ENCODE peak calls at places on chromosomes 7 and 10, in six cellular contexts. G is H9, X is neuronal stem cell, E is mesenchymal stem cell, B is H1, Z is trophoblast cell. Q is an unnamed sample.

GRCh38 chr10:27743736-27744477 is 1.7 kb downstream of the MKX start:
- DNase-seq in Z (peak; percentile 41), B (no peak), E (peak; percentile 33), X (no peak), G (no peak), Q (peak; percentile 8)

GRCh38 chr7:136923111-136923510 is 54.7 kb downstream of the CHRM2 start:
- DNase-seq in Z (no peak), G (no peak), E (peak; percentile 57), X (no peak), B (no peak), Q (peak; percentile 77)

GRCh38 chr10:118621304-118621942 is 26.0 kb upstream of the PRLHR start:
- DNase-seq in Z (peak; percentile 2), B (no peak), E (no peak), G (no peak), X (no peak), Q (no peak)

GRCh38 chr10:118741994-118742393 is 12.8 kb downstream of the CACUL1 start:
- DNase-seq in X (no peak), E (no peak), B (no peak), Z (no peak), G (no peak), Q (no peak)

GRCh38 chr10:33273295-33274002 is 61.0 kb downstream of the NRP1 start:
- DNase-seq in E (peak; percentile 70), Z (no peak), G (peak; percentile 33), X (peak; percentile 21), B (no peak), Q (peak; percentile 96)

GRCh38 chr7:137946015-137946414 is 55.9 kb downstream of the CREB3L2 start:
- DNase-seq in G (no peak), B (no peak), Z (no peak), X (no peak), E (no peak), Q (no peak)

GRCh38 chr7:16063691-16064090 is 357.6 kb downstream of the CRPPA start:
- DNase-seq in Z (no peak), X (no peak), G (no peak), E (no peak), B (no peak), Q (no peak)

GRCh38 chr10:74223755-74224530 is 72.9 kb downstream of the ADK start:
- DNase-seq in X (no peak), G (no peak), Z (peak; percentile 89), E (peak; percentile 23), B (no peak), Q (peak; percentile 58)

GRCh38 chr10:79941146-79941545 is 7.8 kb downstream of the SFTPD start:
- DNase-seq in X (no peak), G (no peak), E (no peak), B (no peak), Z (no peak), Q (no peak)

GRCh38 chr10:75137533-75138438 is 26.3 kb downstream of the SAMD8 start:
- DNase-seq in G (no peak), B (no peak), Z (peak; percentile 38), X (no peak), E (peak; percentile 60), Q (peak; percentile 72)

GRCh38 chr7:82270909-82271308 is 172.7 kb downstream of the CACNA2D1 start:
- DNase-seq in E (no peak), X (no peak), B (no peak), Z (no peak), G (no peak), Q (no peak)

GRCh38 chr7:94848531-94848930 is 58.9 kb upstream of the PPP1R9A start:
- DNase-seq in X (no peak), B (no peak), Z (no peak), E (no peak), G (no peak), Q (no peak)

GRCh38 chr10:70381491-70382421 is 669 bp downstream of the LRRC20 start:
- DNase-seq in Z (peak; percentile 16), X (no peak), E (peak; percentile 60), B (no peak), G (peak; percentile 58), Q (peak; percentile 13)

GRCh38 chr7:108581655-108582491 is 12.2 kb downstream of the DNAJB9 start:
- DNase-seq in B (no peak), X (peak; percentile 37), Z (peak; percentile 72), E (peak; percentile 15), G (peak; percentile 46), Q (no peak)

GRCh38 chr10:90775351-90776028 is 82.3 kb downstream of the HTR7 start:
- DNase-seq in X (no peak), E (peak; percentile 23), Z (no peak), B (no peak), G (no peak), Q (no peak)

GRCh38 chr7:2701832-2702593 is 14.0 kb downstream of the AMZ1 start:
- DNase-seq in Z (no peak), G (no peak), B (no peak), E (no peak), X (no peak), Q (peak; percentile 57)

GRCh38 chr7:149872419-149873073 is 1.2 kb upstream of the ATP6V0E2 start:
- DNase-seq in Z (peak; percentile 43), X (no peak), B (no peak), G (peak; percentile 74), E (peak; percentile 92), Q (peak; percentile 81)

GRCh38 chr10:8075282-8076260 is 21.1 kb downstream of the GATA3 start:
- DNase-seq in B (no peak), G (no peak), X (no peak), Z (peak; percentile 81), E (no peak), Q (no peak)
- H3K18ac ChIP-seq in B (no peak overlapping the region), G (peak overlapping the region; percentile 16), X (peak overlapping the region; percentile 82), Z (peak overlapping the region; percentile 61), E (no peak overlapping the region), Q (no peak overlapping the region)

GRCh38 chr7:6380310-6381095 is 67.3 kb downstream of the DAGLB start:
- DNase-seq in E (no peak), G (no peak), X (no peak), B (no peak), Z (no peak), Q (no peak)

GRCh38 chr7:6376820-6377219 is 70.9 kb downstream of the DAGLB start:
- DNase-seq in X (no peak), G (no peak), E (no peak), Z (no peak), B (no peak), Q (no peak)

GRCh38 chr7:6382797-6383196 is 65.0 kb downstream of the DAGLB start:
- DNase-seq in E (peak; percentile 46), X (no peak), G (no peak), Z (peak; percentile 42), B (no peak), Q (no peak)

GRCh38 chr7:6375346-6376101 is 72.2 kb downstream of the DAGLB start:
- DNase-seq in B (no peak), X (no peak), Z (peak; percentile 68), E (peak; percentile 70), G (no peak), Q (peak; percentile 49)

GRCh38 chr7:6379881-6380280 is 67.9 kb downstream of the DAGLB start:
- DNase-seq in X (no peak), E (no peak), G (no peak), Z (peak; percentile 90), B (no peak), Q (no peak)
- H3K9me3 ChIP-seq in X (no peaks in the 10 kb centered on the region), E (no peaks in the 10 kb centered on the region), G (no peaks in the 10 kb centered on the region), Z (no peaks in the 10 kb centered on the region), B (no peaks in the 10 kb centered on the region), Q (no peaks in the 10 kb centered on the region)

GRCh38 chr7:34544621-34545020 is 113.4 kb upstream of the NPSR1 start:
- DNase-seq in B (no peak), E (no peak), G (no peak), X (no peak), Z (no peak), Q (no peak)
- H3K18ac ChIP-seq in B (no peak overlapping the region), E (no peak overlapping the region), G (no peak overlapping the region), X (no peak overlapping the region), Z (no peak overlapping the region), Q (no peak overlapping the region)

DNA sequence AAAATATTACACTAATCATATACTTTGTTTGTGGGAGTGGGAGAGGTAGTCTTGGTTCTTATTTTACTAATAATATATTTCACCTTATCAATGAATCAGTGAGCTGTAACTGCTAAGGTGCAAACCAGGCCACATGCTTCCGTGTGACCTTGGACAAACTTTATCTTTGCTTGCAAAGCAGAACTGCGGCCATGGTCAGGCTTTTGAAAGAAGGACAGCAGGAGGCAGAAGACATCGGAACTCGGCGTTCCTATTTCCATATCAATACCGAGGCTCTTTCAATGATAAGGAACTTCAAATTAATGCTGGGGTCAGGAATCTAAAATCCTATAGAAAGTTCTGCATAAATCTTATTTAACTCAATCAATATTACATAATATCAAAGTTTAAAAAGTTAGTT is 491.9 kb upstream of the PFKP start:
- DNase-seq in B (peak; percentile 3), X (no peak), E (no peak), G (no peak), Z (no peak), Q (no peak)
- H3K9me3 ChIP-seq in B (no peaks in the 10 kb centered on the region), X (no peaks in the 10 kb centered on the region), E (no peaks in the 10 kb centered on the region), G (no peaks in the 10 kb centered on the region), Z (peaks cover 3% of the 10 kb centered on the region), Q (peaks cover 15% of the 10 kb centered on the region)

GRCh38 chr10:52313350-52314006 is 603 bp upstream of the DKK1 start:
- DNase-seq in E (no peak), X (no peak), Z (no peak), B (no peak), G (peak; percentile 57), Q (peak; percentile 32)
- H3K18ac ChIP-seq in E (peak overlapping the region; percentile 76), X (no peak overlapping the region), Z (no peak overlapping the region), B (no peak overlapping the region), G (no peak overlapping the region), Q (peak overlapping the region; percentile 9)

DNA sequence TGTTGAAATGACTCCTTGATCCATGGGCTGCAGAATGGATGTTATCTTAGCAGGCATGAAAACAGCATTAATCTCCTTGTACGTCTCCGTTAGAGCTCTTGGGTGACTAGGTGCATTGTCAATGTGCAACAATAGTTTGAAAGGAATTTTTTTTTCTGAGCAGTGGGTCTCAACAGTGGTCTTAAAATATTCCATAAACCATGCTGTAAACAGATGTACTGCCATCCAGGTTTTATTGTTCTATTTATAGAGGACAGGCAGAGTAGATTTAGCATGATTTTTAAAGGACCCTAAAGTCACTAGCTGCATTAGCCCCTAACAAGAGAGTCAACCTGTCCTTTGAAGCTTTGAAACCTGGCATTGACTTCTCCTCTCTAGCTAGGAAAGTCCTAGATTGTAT is 64.0 kb downstream of the NRF1 start:
- DNase-seq in B (no peak), G (no peak), Z (no peak), E (no peak), X (no peak), Q (no peak)
- H3K9me3 ChIP-seq in B (peaks cover 5% of the 10 kb centered on the region), G (peaks cover 8% of the 10 kb centered on the region), Z (peaks cover 4% of the 10 kb centered on the region), E (peaks cover 12% of the 10 kb centered on the region), X (peaks cover 8% of the 10 kb centered on the region), Q (peaks cover 7% of the 10 kb centered on the region)

GRCh38 chr7:77727527-77727926 is 31.3 kb downstream of the RSBN1L start:
- DNase-seq in Z (no peak), X (no peak), E (no peak), G (no peak), B (no peak), Q (no peak)
- H3K18ac ChIP-seq in Z (no peak overlapping the region), X (no peak overlapping the region), E (no peak overlapping the region), G (no peak overlapping the region), B (no peak overlapping the region), Q (no peak overlapping the region)

Q was measured in IMR-90.